ENCODE peak calls at places on chromosomes 6 and 20, in five cellular contexts. One of them, this sample, is unnamed.

GRCh38 chr6:52512199-52512598 is 64.7 kb downstream of the TRAM2 start:
- DNase-seq in IMR-90: peak; percentile 88
- DNase-seq in tibial nerve: peak; percentile 67
- DNase-seq in brain microvascular endothelial cell: peak; percentile 86
- DNase-seq in cardiac muscle cell: peak; percentile 94
- DNase-seq in this sample: peak; percentile 32

GRCh38 chr20:41862023-41862422 is 243.8 kb upstream of the CHD6 start:
- DNase-seq in IMR-90: no peak
- DNase-seq in tibial nerve: no peak
- DNase-seq in cardiac muscle cell: no peak
- DNase-seq in brain microvascular endothelial cell: no peak
- DNase-seq in this sample: no peak

GRCh38 chr6:79586548-79586947 is 44.6 kb upstream of the SH3BGRL2 start:
- DNase-seq in cardiac muscle cell: peak; percentile 58
- DNase-seq in IMR-90: peak; percentile 45
- DNase-seq in tibial nerve: no peak
- DNase-seq in brain microvascular endothelial cell: peak; percentile 47
- DNase-seq in this sample: no peak

GRCh38 chr20:45174434-45175364 is at the start of gene PI3:
- DNase-seq in tibial nerve: no peak
- DNase-seq in cardiac muscle cell: peak; percentile 85
- DNase-seq in brain microvascular endothelial cell: no peak
- DNase-seq in IMR-90: no peak
- DNase-seq in this sample: peak; percentile 94

GRCh38 chr20:58028123-58028522 is 200.3 kb downstream of the ANKRD60 start:
- DNase-seq in IMR-90: no peak
- DNase-seq in tibial nerve: no peak
- DNase-seq in brain microvascular endothelial cell: no peak
- DNase-seq in cardiac muscle cell: no peak
- DNase-seq in this sample: no peak

GRCh38 chr20:3358676-3359340 is 48.7 kb downstream of the DNAAF9 start:
- DNase-seq in IMR-90: no peak
- DNase-seq in tibial nerve: no peak
- DNase-seq in cardiac muscle cell: no peak
- DNase-seq in brain microvascular endothelial cell: no peak
- DNase-seq in this sample: no peak

GRCh38 chr20:37535443-37536132 is 7.9 kb upstream of the BLCAP start:
- DNase-seq in tibial nerve: no peak
- DNase-seq in IMR-90: no peak
- DNase-seq in cardiac muscle cell: no peak
- DNase-seq in brain microvascular endothelial cell: no peak
- DNase-seq in this sample: peak; percentile 48

GRCh38 chr6:152380993-152381898 is 255.9 kb downstream of the SYNE1 start:
- DNase-seq in IMR-90: peak; percentile 97
- DNase-seq in brain microvascular endothelial cell: peak; percentile 96
- DNase-seq in tibial nerve: peak; percentile 75
- DNase-seq in cardiac muscle cell: peak; percentile 95
- DNase-seq in this sample: peak; percentile 60

GRCh38 chr6:95923518-95923917 is 92.3 kb upstream of the FUT9 start:
- DNase-seq in tibial nerve: peak; percentile 11
- DNase-seq in brain microvascular endothelial cell: no peak
- DNase-seq in cardiac muscle cell: no peak
- DNase-seq in IMR-90: no peak
- DNase-seq in this sample: no peak

GRCh38 chr6:44304282-44305199 is 8.6 kb downstream of the AARS2 start:
- DNase-seq in tibial nerve: no peak
- DNase-seq in IMR-90: peak; percentile 35
- DNase-seq in cardiac muscle cell: peak; percentile 49
- DNase-seq in brain microvascular endothelial cell: peak; percentile 31
- DNase-seq in this sample: peak; percentile 62

GRCh38 chr20:35991142-35991771 is 22.9 kb downstream of the CNBD2 start:
- DNase-seq in brain microvascular endothelial cell: peak; percentile 38
- DNase-seq in IMR-90: peak; percentile 34
- DNase-seq in tibial nerve: peak; percentile 18
- DNase-seq in cardiac muscle cell: peak; percentile 54
- DNase-seq in this sample: peak; percentile 72

GRCh38 chr6:92810913-92811312 is 608.4 kb downstream of the EPHA7 start:
- DNase-seq in tibial nerve: no peak
- DNase-seq in IMR-90: peak; percentile 27
- DNase-seq in brain microvascular endothelial cell: peak; percentile 10
- DNase-seq in cardiac muscle cell: peak; percentile 49
- DNase-seq in this sample: peak; percentile 39

GRCh38 chr20:51656726-51657260 is 111.4 kb downstream of the ATP9A start:
- DNase-seq in cardiac muscle cell: no peak
- DNase-seq in IMR-90: no peak
- DNase-seq in tibial nerve: no peak
- DNase-seq in brain microvascular endothelial cell: no peak
- DNase-seq in this sample: no peak

GRCh38 chr6:17058550-17058949 is 43.3 kb upstream of the STMND1 start:
- DNase-seq in brain microvascular endothelial cell: no peak
- DNase-seq in IMR-90: no peak
- DNase-seq in tibial nerve: no peak
- DNase-seq in cardiac muscle cell: no peak
- DNase-seq in this sample: no peak

GRCh38 chr20:4956200-4956810 is 45.0 kb downstream of the SLC23A2 start:
- DNase-seq in cardiac muscle cell: peak; percentile 80
- DNase-seq in tibial nerve: no peak
- DNase-seq in IMR-90: peak; percentile 75
- DNase-seq in brain microvascular endothelial cell: no peak
- DNase-seq in this sample: peak; percentile 8

GRCh38 chr20:11582073-11582472 is 335.6 kb upstream of the BTBD3 start:
- DNase-seq in brain microvascular endothelial cell: no peak
- DNase-seq in tibial nerve: no peak
- DNase-seq in cardiac muscle cell: peak; percentile 70
- DNase-seq in IMR-90: no peak
- DNase-seq in this sample: no peak

GRCh38 chr6:74574794-74575193 is 631.1 kb downstream of the COL12A1 start:
- DNase-seq in tibial nerve: no peak
- DNase-seq in brain microvascular endothelial cell: peak; percentile 36
- DNase-seq in IMR-90: peak; percentile 58
- DNase-seq in cardiac muscle cell: peak; percentile 61
- DNase-seq in this sample: peak; percentile 18
- TF ChIP-seq CTCF in tibial nerve: no peak
- TF ChIP-seq CTCF in brain microvascular endothelial cell: peak; percentile 77
- TF ChIP-seq CTCF in IMR-90: peak; percentile 56
- TF ChIP-seq CTCF in cardiac muscle cell: peak; percentile 74
- TF ChIP-seq CTCF in this sample: peak; percentile 71

GRCh38 chr6:3410385-3411360 is 46.2 kb downstream of the SLC22A23 start:
- DNase-seq in brain microvascular endothelial cell: peak; percentile 48
- DNase-seq in tibial nerve: peak; percentile 68
- DNase-seq in cardiac muscle cell: peak; percentile 75
- DNase-seq in IMR-90: peak; percentile 57
- DNase-seq in this sample: peak; percentile 60

GRCh38 chr6:3409699-3410384 is 47.0 kb downstream of the SLC22A23 start:
- DNase-seq in brain microvascular endothelial cell: no peak
- DNase-seq in IMR-90: no peak
- DNase-seq in cardiac muscle cell: no peak
- DNase-seq in tibial nerve: no peak
- DNase-seq in this sample: peak; percentile 20

GRCh38 chr6:3406928-3407809 is 49.7 kb downstream of the SLC22A23 start:
- DNase-seq in IMR-90: no peak
- DNase-seq in cardiac muscle cell: no peak
- DNase-seq in tibial nerve: no peak
- DNase-seq in brain microvascular endothelial cell: no peak
- DNase-seq in this sample: no peak

GRCh38 chr6:3407840-3408239 is 49.0 kb downstream of the SLC22A23 start:
- DNase-seq in IMR-90: no peak
- DNase-seq in cardiac muscle cell: no peak
- DNase-seq in tibial nerve: no peak
- DNase-seq in brain microvascular endothelial cell: no peak
- DNase-seq in this sample: no peak

DNA sequence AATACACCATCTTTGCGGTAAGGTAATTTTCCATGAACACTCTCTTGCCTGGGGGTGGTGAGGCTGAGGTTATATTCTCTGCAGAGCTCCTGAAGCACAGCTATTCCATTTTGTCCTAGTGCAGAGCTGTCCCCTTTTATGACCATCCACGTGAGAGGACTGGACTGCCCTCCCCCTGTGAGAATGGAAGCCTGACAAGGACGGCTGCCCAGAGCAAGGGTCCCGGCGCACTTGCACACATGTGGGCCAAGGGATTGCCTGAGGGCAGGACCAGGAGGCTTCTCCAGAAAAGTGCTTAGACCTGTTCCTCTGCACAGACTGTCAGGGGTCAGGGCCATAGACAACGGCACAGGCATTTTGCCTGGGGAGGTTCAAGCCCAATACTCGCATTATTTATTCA is 48.2 kb downstream of the SLC22A23 start:
- DNase-seq in tibial nerve: no peak
- DNase-seq in IMR-90: no peak
- DNase-seq in brain microvascular endothelial cell: no peak
- DNase-seq in cardiac muscle cell: no peak
- DNase-seq in this sample: no peak
- TF ChIP-seq CTCF in tibial nerve: no peak
- TF ChIP-seq CTCF in IMR-90: no peak
- TF ChIP-seq CTCF in brain microvascular endothelial cell: no peak
- TF ChIP-seq CTCF in cardiac muscle cell: no peak
- TF ChIP-seq CTCF in this sample: no peak

DNA sequence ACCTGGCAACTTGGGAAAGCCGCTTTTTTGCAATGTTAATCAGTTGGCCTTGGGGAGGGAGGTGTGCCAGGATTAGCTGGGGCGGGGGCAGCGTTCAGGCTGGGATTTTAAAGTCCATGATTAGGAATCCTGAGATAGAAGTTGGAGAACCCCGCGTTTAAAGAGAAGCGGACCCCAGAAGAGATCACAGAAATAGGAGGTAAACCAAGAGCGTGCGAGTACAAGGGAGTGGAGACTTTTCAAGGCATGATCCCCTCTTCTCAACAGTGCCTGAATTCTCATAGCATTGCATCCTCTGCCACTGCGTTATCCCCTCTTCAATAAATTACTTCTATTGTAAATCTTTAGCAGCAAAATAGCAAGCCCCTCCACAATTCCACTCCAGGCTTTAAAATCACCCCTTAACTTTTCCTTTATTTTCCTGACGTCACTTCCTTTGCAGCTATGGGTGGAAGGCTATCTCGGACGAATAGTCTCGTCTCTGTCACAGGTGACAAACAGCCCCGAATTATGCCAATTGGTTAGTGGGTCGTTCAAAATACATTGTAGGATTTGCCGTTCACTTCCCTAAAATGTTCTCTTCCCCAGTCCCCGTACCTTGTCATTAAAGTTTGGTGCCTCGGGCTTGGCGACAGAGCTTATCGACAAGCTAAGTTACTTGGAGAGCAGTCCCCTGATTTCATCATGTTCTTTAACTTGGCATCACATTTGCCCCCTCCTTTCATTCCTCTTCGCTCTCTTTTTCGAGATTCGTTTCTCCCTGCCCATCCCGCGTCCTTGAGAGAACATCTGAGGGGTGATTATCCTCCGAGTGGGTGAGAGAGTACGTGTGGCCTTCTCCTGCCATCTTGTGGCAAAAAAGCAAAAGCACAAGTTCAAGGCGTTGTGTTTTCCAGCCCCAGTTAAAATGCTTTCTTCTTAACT is 17.1 kb downstream of the OR2B2 start:
- DNase-seq in cardiac muscle cell: peak; percentile 92
- DNase-seq in brain microvascular endothelial cell: peak; percentile 80
- DNase-seq in tibial nerve: peak; percentile 60
- DNase-seq in IMR-90: peak; percentile 88
- DNase-seq in this sample: peak; percentile 57
- TF ChIP-seq CTCF in cardiac muscle cell: peak; percentile 87
- TF ChIP-seq CTCF in brain microvascular endothelial cell: peak; percentile 89
- TF ChIP-seq CTCF in tibial nerve: peak; percentile 80
- TF ChIP-seq CTCF in IMR-90: peak; percentile 95
- TF ChIP-seq CTCF in this sample: peak; percentile 85

GRCh38 chr6:137700751-137701477 is 166.1 kb upstream of the TNFAIP3 start:
- DNase-seq in cardiac muscle cell: peak; percentile 61
- DNase-seq in tibial nerve: peak; percentile 46
- DNase-seq in brain microvascular endothelial cell: no peak
- DNase-seq in IMR-90: no peak
- DNase-seq in this sample: no peak

GRCh38 chr6:137699036-137699683 is 167.9 kb upstream of the TNFAIP3 start:
- DNase-seq in cardiac muscle cell: no peak
- DNase-seq in tibial nerve: no peak
- DNase-seq in IMR-90: peak; percentile 46
- DNase-seq in brain microvascular endothelial cell: no peak
- DNase-seq in this sample: no peak

GRCh38 chr6:137696765-137697164 is 170.3 kb upstream of the TNFAIP3 start:
- DNase-seq in brain microvascular endothelial cell: no peak
- DNase-seq in cardiac muscle cell: no peak
- DNase-seq in IMR-90: no peak
- DNase-seq in tibial nerve: no peak
- DNase-seq in this sample: no peak

GRCh38 chr6:137698636-137699035 is 168.4 kb upstream of the TNFAIP3 start:
- DNase-seq in IMR-90: peak; percentile 33
- DNase-seq in tibial nerve: peak; percentile 46
- DNase-seq in cardiac muscle cell: peak; percentile 26
- DNase-seq in brain microvascular endothelial cell: no peak
- DNase-seq in this sample: no peak

GRCh38 chr6:137697267-137697938 is 169.7 kb upstream of the TNFAIP3 start:
- DNase-seq in tibial nerve: no peak
- DNase-seq in IMR-90: peak; percentile 84
- DNase-seq in cardiac muscle cell: peak; percentile 82
- DNase-seq in brain microvascular endothelial cell: peak; percentile 45
- DNase-seq in this sample: no peak
- TF ChIP-seq CTCF in tibial nerve: no peak
- TF ChIP-seq CTCF in IMR-90: no peak
- TF ChIP-seq CTCF in cardiac muscle cell: no peak
- TF ChIP-seq CTCF in brain microvascular endothelial cell: no peak
- TF ChIP-seq CTCF in this sample: no peak

GRCh38 chr6:121354764-121355163 is 20.5 kb upstream of the TBC1D32 start:
- DNase-seq in tibial nerve: no peak
- DNase-seq in brain microvascular endothelial cell: no peak
- DNase-seq in cardiac muscle cell: no peak
- DNase-seq in IMR-90: no peak
- DNase-seq in this sample: peak; percentile 19

GRCh38 chr6:121351911-121352310 is 17.6 kb upstream of the TBC1D32 start:
- DNase-seq in tibial nerve: no peak
- DNase-seq in cardiac muscle cell: no peak
- DNase-seq in brain microvascular endothelial cell: no peak
- DNase-seq in IMR-90: no peak
- DNase-seq in this sample: no peak

GRCh38 chr6:121356575-121356974 is 22.3 kb upstream of the TBC1D32 start:
- DNase-seq in tibial nerve: no peak
- DNase-seq in cardiac muscle cell: no peak
- DNase-seq in brain microvascular endothelial cell: no peak
- DNase-seq in IMR-90: no peak
- DNase-seq in this sample: no peak
- TF ChIP-seq CTCF in tibial nerve: no peak
- TF ChIP-seq CTCF in cardiac muscle cell: peak; percentile 18
- TF ChIP-seq CTCF in brain microvascular endothelial cell: no peak
- TF ChIP-seq CTCF in IMR-90: peak; percentile 17
- TF ChIP-seq CTCF in this sample: no peak

This sample was measured in Calu3.